ENCODE peak calls at places on chromosome 19, in eight cellular contexts. V is heart left ventricle, X is thoracic aorta, Y is mesendoderm, K is IMR-90, E is body of pancreas, R is right lobe of liver, L is colonic mucosa. A is an unnamed sample.

GRCh38 chr19:14494910-14495677 is 833 bp downstream of the GIPC1 start:
- DNase-seq in V (no peak), X (no peak), Y (no peak), K (no peak), E (no peak), R (no peak), L (peak; percentile 70), A (no peak)

GRCh38 chr19:5593963-5594255 is 26.2 kb upstream of the TINCR start:
- DNase-seq in V (no peak), X (no peak), Y (no peak), K (no peak), E (no peak), R (no peak), L (no peak), A (no peak)

GRCh38 chr19:51887522-51888498 is at the start of gene ZNF577:
- DNase-seq in V (peak; percentile 97), X (peak; percentile 63), Y (peak; percentile 98), K (peak; percentile 93), E (peak; percentile 82), R (peak; percentile 84), L (peak; percentile 98), A (peak; percentile 97)

GRCh38 chr19:4208385-4209094 is 20.8 kb upstream of the EBI3 start:
- DNase-seq in V (no peak), X (no peak), Y (peak; percentile 83), K (peak; percentile 43), E (no peak), R (no peak), L (peak; percentile 49), A (no peak)

GRCh38 chr19:409006-409514 is at the start of gene C2CD4C:
- DNase-seq in V (peak; percentile 35), X (no peak), Y (peak; percentile 23), K (no peak), E (no peak), R (peak; percentile 43), L (no peak), A (no peak)

GRCh38 chr19:29040951-29041350 is 172.0 kb downstream of the UQCRFS1 start:
- DNase-seq in V (no peak), X (no peak), Y (no peak), K (no peak), E (no peak), R (no peak), L (no peak), A (no peak)

GRCh38 chr19:511101-511841 is 4.0 kb downstream of the TPGS1 start:
- DNase-seq in V (peak; percentile 44), X (no peak), Y (peak; percentile 95), K (peak; percentile 36), E (no peak), R (no peak), L (peak; percentile 88), A (no peak)

GRCh38 chr19:45693168-45693788 is 812 bp downstream of the QPCTL start:
- DNase-seq in V (peak; percentile 82), X (peak; percentile 53), Y (peak; percentile 85), K (peak; percentile 57), E (peak; percentile 83), R (peak; percentile 87), L (peak; percentile 90), A (peak; percentile 88)

GRCh38 chr19:55178781-55179569 is 1.1 kb downstream of the SYT5 start:
- DNase-seq in V (peak; percentile 58), X (no peak), Y (peak; percentile 95), K (peak; percentile 77), E (peak; percentile 84), R (peak; percentile 59), L (peak; percentile 64), A (peak; percentile 85)

GRCh38 chr19:7356899-7357627 is 8.3 kb downstream of the ARHGEF18 start:
- DNase-seq in V (no peak), X (no peak), Y (no peak), K (no peak), E (no peak), R (no peak), L (no peak), A (peak; percentile 61)
- H3K36me3 ChIP-seq in V (no peaks in the 10 kb centered on the region), X (no peaks in the 10 kb centered on the region), Y (no peaks in the 10 kb centered on the region), K (no peaks in the 10 kb centered on the region), E (no peaks in the 10 kb centered on the region), R (no peaks in the 10 kb centered on the region), L (no peaks in the 10 kb centered on the region), A (no peaks in the 10 kb centered on the region)

GRCh38 chr19:23776507-23777205 is 18.0 kb upstream of the ZNF681 start:
- DNase-seq in V (no peak), X (no peak), Y (no peak), K (no peak), E (no peak), R (no peak), L (no peak), A (no peak)
- H3K36me3 ChIP-seq in V (no peaks in the 10 kb centered on the region), X (no peaks in the 10 kb centered on the region), Y (peaks cover 13% of the 10 kb centered on the region), K (no peaks in the 10 kb centered on the region), E (no peaks in the 10 kb centered on the region), R (no peaks in the 10 kb centered on the region), L (no peaks in the 10 kb centered on the region), A (no peaks in the 10 kb centered on the region)

GRCh38 chr19:21519488-21519887 is 14.1 kb downstream of the ZNF429 start:
- DNase-seq in V (no peak), X (no peak), Y (peak; percentile 19), K (no peak), E (no peak), R (no peak), L (no peak), A (no peak)
- H3K36me3 ChIP-seq in V (peaks cover 17% of the 10 kb centered on the region), X (peaks cover 30% of the 10 kb centered on the region), Y (no peaks in the 10 kb centered on the region), K (peaks cover 20% of the 10 kb centered on the region), E (peaks cover 11% of the 10 kb centered on the region), R (no peaks in the 10 kb centered on the region), L (peaks cover 4% of the 10 kb centered on the region), A (no peaks in the 10 kb centered on the region)

DNA sequence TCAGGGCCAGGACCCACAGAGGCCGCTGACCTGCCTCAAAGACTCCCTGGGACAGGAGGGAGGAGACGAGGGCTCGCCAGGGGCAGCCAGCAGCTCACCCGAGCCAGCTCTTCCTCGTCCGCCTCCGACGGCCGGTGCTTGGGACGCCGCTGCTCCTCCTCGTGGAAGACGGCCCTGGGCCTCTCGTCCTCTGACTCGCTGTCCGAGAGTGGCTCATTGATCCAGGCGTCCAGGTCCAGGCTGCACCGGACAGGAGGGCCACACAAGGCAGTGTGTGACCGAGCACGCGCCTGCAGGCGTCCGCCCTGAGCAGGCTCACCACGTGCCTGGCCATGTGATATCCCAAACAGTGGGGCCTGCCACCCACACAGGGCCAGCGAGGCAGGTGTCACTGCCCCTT is 19.8 kb downstream of the IZUMO4 start:
- DNase-seq in V (no peak), X (no peak), Y (no peak), K (no peak), E (no peak), R (no peak), L (no peak), A (no peak)
- H3K36me3 ChIP-seq in V (peaks cover 55% of the 10 kb centered on the region), X (peaks cover 91% of the 10 kb centered on the region), Y (peaks cover 35% of the 10 kb centered on the region), K (peaks cover 91% of the 10 kb centered on the region), E (peaks cover 34% of the 10 kb centered on the region), R (peaks cover 6% of the 10 kb centered on the region), L (peaks cover 51% of the 10 kb centered on the region), A (no peaks in the 10 kb centered on the region)

DNA sequence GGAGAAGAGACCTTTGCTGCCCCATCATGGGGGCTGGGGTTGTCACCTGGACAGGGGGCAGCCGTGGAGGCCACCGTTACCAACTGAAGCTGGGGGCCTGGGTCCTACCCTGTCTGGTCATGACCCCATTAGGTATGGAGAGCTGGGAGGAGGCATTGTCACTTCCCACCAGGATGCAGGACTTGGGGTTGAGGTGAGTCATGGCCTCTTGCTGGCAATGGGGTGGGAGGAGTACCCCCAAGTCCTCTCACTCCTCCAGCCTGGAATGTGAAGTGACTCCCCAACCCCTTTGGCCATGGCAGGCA is 9.0 kb downstream of the EGLN2 start:
- DNase-seq in V (no peak), X (no peak), Y (no peak), K (no peak), E (no peak), R (no peak), L (no peak), A (no peak)
- H3K36me3 ChIP-seq in V (no peaks in the 10 kb centered on the region), X (peaks cover 15% of the 10 kb centered on the region), Y (peaks cover 8% of the 10 kb centered on the region), K (peaks cover 51% of the 10 kb centered on the region), E (no peaks in the 10 kb centered on the region), R (no peaks in the 10 kb centered on the region), L (peaks cover 6% of the 10 kb centered on the region), A (no peaks in the 10 kb centered on the region)

GRCh38 chr19:19457691-19458090 is 52.2 kb downstream of the GATAD2A start:
- DNase-seq in V (no peak), X (no peak), Y (no peak), K (no peak), E (no peak), R (no peak), L (no peak), A (no peak)
- H3K36me3 ChIP-seq in V (no peaks in the 10 kb centered on the region), X (no peaks in the 10 kb centered on the region), Y (no peaks in the 10 kb centered on the region), K (peaks cover 2% of the 10 kb centered on the region), E (no peaks in the 10 kb centered on the region), R (no peaks in the 10 kb centered on the region), L (no peaks in the 10 kb centered on the region), A (no peaks in the 10 kb centered on the region)

GRCh38 chr19:48329167-48329891 is 4.0 kb downstream of the EMP3 start:
- DNase-seq in V (no peak), X (no peak), Y (peak; percentile 82), K (peak; percentile 59), E (peak; percentile 32), R (no peak), L (no peak), A (no peak)
- H3K36me3 ChIP-seq in V (no peaks in the 10 kb centered on the region), X (peaks cover 4% of the 10 kb centered on the region), Y (no peaks in the 10 kb centered on the region), K (peaks cover 25% of the 10 kb centered on the region), E (no peaks in the 10 kb centered on the region), R (no peaks in the 10 kb centered on the region), L (no peaks in the 10 kb centered on the region), A (no peaks in the 10 kb centered on the region)